ENCODE peak calls at places on chromosomes 13 and 19, in nine cellular contexts. G is ovary, I is brain microvascular endothelial cell, U is tibial artery, L is heart left ventricle, E is bronchial epithelial cell, Y is A549, B is AG04450, D is left lung. P is an unnamed sample.

GRCh38 chr13:113765241-113765910 is 6.3 kb downstream of the TMEM255B start:
- DNase-seq in G (no peak), I (no peak), U (no peak), L (no peak), E (no peak), Y (no peak), B (no peak), D (no peak), P (no peak)

GRCh38 chr13:41075034-41075433 is 13.7 kb downstream of the WBP4 start:
- DNase-seq in G (no peak), I (no peak), U (no peak), L (no peak), E (peak), Y (peak), B (no peak), D (no peak), P (peak)

GRCh38 chr13:69213331-69213850 is 894.2 kb upstream of the ATXN8OS start:
- DNase-seq in G (no peak), I (no peak), U (no peak), L (no peak), E (no peak), Y (no peak), B (no peak), D (no peak), P (no peak)

GRCh38 chr13:99955107-99955746 is 16.3 kb downstream of the ZIC5 start:
- DNase-seq in G (no peak), I (no peak), U (no peak), L (no peak), E (no peak), Y (no peak), B (no peak), D (no peak), P (no peak)

GRCh38 chr13:99356216-99357089 is 49.3 kb upstream of the GPR183 start:
- DNase-seq in G (peak), I (peak), U (peak), L (peak), E (peak), Y (no peak), B (peak), D (no peak), P (peak)

GRCh38 chr13:111337206-111337605 is 16.8 kb downstream of the TEX29 start:
- DNase-seq in G (no peak), I (peak), U (no peak), L (no peak), E (peak), Y (no peak), B (peak), D (no peak), P (peak)

GRCh38 chr13:34420975-34421719 is 520.9 kb upstream of the NBEA start:
- DNase-seq in G (no peak), I (no peak), U (no peak), L (no peak), E (peak), Y (no peak), B (no peak), D (no peak), P (no peak)

GRCh38 chr19:12804051-12804450 is 2.2 kb downstream of the THSD8 start:
- DNase-seq in G (peak), I (no peak), U (no peak), L (no peak), E (no peak), Y (no peak), B (no peak), D (no peak), P (no peak)

GRCh38 chr19:38270587-38271167 is 6.3 kb downstream of the SPINT2 start:
- DNase-seq in G (no peak), I (peak), U (no peak), L (no peak), E (no peak), Y (peak), B (no peak), D (no peak), P (peak)

GRCh38 chr19:39342647-39343305 is 555 bp downstream of the SAMD4B start:
- DNase-seq in G (peak), I (no peak), U (no peak), L (no peak), E (no peak), Y (no peak), B (no peak), D (peak), P (no peak)

GRCh38 chr13:29619995-29620394 is 24.5 kb upstream of the SLC7A1 start:
- DNase-seq in G (no peak), I (no peak), U (no peak), L (no peak), E (peak), Y (no peak), B (no peak), D (no peak), P (peak)

GRCh38 chr19:33903489-33903850 is 106.8 kb downstream of the KCTD15 start:
- DNase-seq in G (no peak), I (no peak), U (no peak), L (no peak), E (no peak), Y (no peak), B (no peak), D (no peak), P (no peak)

GRCh38 chr19:47310819-47311218 is 1.2 kb downstream of the C5AR1 start:
- DNase-seq in G (no peak), I (no peak), U (peak), L (peak), E (peak), Y (peak), B (no peak), D (peak), P (no peak)

GRCh38 chr13:98222081-98222554 is 45.0 kb upstream of the RNF113B start:
- DNase-seq in G (no peak), I (no peak), U (no peak), L (no peak), E (peak), Y (no peak), B (no peak), D (no peak), P (peak)

GRCh38 chr19:29263305-29264080 is 50.5 kb upstream of the UQCRFS1 start:
- DNase-seq in G (no peak), I (peak), U (peak), L (no peak), E (no peak), Y (peak), B (no peak), D (no peak), P (no peak)

GRCh38 chr19:28456708-28457320 is 756.1 kb downstream of the UQCRFS1 start:
- DNase-seq in G (no peak), I (no peak), U (no peak), L (no peak), E (no peak), Y (no peak), B (no peak), D (no peak), P (no peak)

GRCh38 chr19:39481229-39481545 is 549 bp downstream of the TIMM50 start:
- DNase-seq in G (no peak), I (no peak), U (no peak), L (no peak), E (peak), Y (no peak), B (no peak), D (no peak), P (no peak)

GRCh38 chr13:50208826-50209335 is 193.6 kb downstream of the KCNRG start:
- DNase-seq in G (no peak), I (peak), U (peak), L (peak), E (peak), Y (peak), B (peak), D (peak), P (peak)

GRCh38 chr13:78759704-78760103 is 100.7 kb upstream of the OBI1 start:
- DNase-seq in G (no peak), I (no peak), U (no peak), L (no peak), E (no peak), Y (no peak), B (no peak), D (no peak), P (no peak)

GRCh38 chr13:96426160-96426559 is 336.3 kb downstream of the HS6ST3 start:
- DNase-seq in G (no peak), I (no peak), U (no peak), L (no peak), E (no peak), Y (no peak), B (no peak), D (no peak), P (no peak)

GRCh38 chr13:97339989-97340361 is 94.0 kb upstream of the RAP2A start:
- DNase-seq in G (no peak), I (no peak), U (no peak), L (no peak), E (no peak), Y (no peak), B (no peak), D (no peak), P (no peak)

GRCh38 chr13:48518083-48518482 is 14.8 kb downstream of the RCBTB2 start:
- DNase-seq in G (no peak), I (no peak), U (no peak), L (no peak), E (no peak), Y (no peak), B (no peak), D (no peak), P (no peak)

GRCh38 chr19:30064021-30064699 is 122.1 kb downstream of the URI1 start:
- DNase-seq in G (no peak), I (no peak), U (no peak), L (no peak), E (no peak), Y (no peak), B (no peak), D (no peak), P (no peak)

GRCh38 chr19:14149509-14149994 is 13.2 kb upstream of the ASF1B start:
- DNase-seq in G (peak), I (no peak), U (peak), L (peak), E (peak), Y (no peak), B (no peak), D (peak), P (peak)

GRCh38 chr19:31478241-31478640 is 129.0 kb upstream of the TSHZ3 start:
- DNase-seq in G (no peak), I (no peak), U (no peak), L (no peak), E (no peak), Y (no peak), B (no peak), D (no peak), P (no peak)

GRCh38 chr13:101915333-101915732 is 462.9 kb downstream of the ITGBL1 start:
- DNase-seq in G (no peak), I (no peak), U (no peak), L (no peak), E (no peak), Y (no peak), B (no peak), D (no peak), P (no peak)

GRCh38 chr19:38941979-38942378 is 11.2 kb downstream of the MRPS12 start:
- DNase-seq in G (no peak), I (no peak), U (no peak), L (no peak), E (no peak), Y (no peak), B (no peak), D (no peak), P (no peak)

GRCh38 chr13:45851171-45851889 is at the start of gene SIAH3:
- DNase-seq in G (no peak), I (peak), U (no peak), L (no peak), E (peak), Y (no peak), B (no peak), D (no peak), P (no peak)
- H3K4me3 ChIP-seq in G (peak), I (peak), U (no peak), L (no peak), E (peak), Y (peak), B (no peak), D (no peak), P (peak)

GRCh38 chr13:74136089-74136658 is 2.0 kb upstream of the KLF12 start:
- DNase-seq in G (peak), I (peak), U (peak), L (peak), E (peak), Y (no peak), B (no peak), D (no peak), P (peak)
- TF ChIP-seq CTCF in G (no peak), I (peak), U (no peak), L (no peak), E (no peak), Y (no peak), B (peak), D (no peak), P (peak)

DNA sequence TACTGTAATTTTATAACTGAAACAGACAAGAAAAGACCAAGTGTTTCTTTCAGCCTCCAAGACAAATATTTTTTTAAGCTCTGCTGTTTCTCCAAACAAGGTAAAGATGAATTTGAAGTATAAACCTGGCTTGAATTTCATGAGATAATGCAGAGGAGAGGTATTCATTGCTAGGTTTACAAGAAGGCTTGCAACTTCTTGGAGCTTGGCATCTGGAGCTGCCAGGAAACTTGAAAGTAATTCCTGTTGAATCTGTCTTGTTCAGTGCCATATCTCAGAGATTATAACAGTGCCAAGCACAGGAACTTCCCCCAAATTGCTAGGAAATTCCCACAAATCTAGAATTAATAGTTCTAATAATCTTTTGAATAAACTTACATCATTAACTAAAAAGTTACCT is 70.9 kb downstream of the CDK8 start:
- DNase-seq in G (no peak), I (no peak), U (no peak), L (no peak), E (no peak), Y (no peak), B (no peak), D (no peak), P (peak)
- H3K4me3 ChIP-seq in G (no peak), I (no peak), U (no peak), L (no peak), E (no peak), Y (no peak), B (no peak), D (no peak), P (no peak)

DNA sequence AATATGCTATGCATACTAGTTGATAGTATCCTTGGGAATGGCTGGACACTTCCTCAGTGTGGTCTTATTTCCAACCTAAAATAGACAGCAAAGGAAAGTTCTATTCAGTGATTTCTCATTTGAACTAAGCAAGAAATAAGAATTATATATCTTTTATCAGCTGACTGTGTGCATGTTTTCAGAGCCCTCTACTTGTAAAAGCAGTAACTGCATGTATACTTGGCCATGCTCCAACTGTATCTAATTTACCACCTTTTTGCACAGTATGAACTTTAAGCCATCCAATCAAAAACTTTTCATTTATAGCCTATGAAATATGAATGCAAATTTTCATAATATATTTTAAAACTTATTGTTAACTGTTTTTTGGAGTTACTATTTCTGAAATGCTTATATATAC is 136.4 kb upstream of the PCDH9 start:
- DNase-seq in G (no peak), I (peak), U (no peak), L (no peak), E (peak), Y (no peak), B (no peak), D (no peak), P (peak)
- TF ChIP-seq CTCF in G (no peak), I (peak), U (no peak), L (no peak), E (no peak), Y (no peak), B (peak), D (no peak), P (peak)

DNA sequence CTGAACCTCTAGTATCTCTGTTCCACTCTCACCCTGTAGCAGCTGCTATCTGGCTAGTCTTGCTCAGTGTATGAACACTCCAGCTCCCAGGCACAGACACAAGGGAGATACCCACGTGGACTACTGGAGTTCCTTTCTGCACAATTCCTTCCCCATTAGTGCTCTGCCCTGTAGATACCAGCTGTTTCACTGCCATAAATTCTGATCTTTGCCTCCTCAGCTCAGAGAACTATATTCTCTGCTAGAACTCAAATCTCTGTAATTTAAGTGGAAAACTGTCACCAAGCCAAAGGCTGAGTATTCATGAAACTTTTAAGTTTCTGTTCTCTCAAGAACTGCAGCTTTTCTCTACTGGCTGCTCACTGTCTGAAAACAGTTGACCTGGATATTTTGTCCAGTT is 273.7 kb downstream of the DIAPH3 start:
- DNase-seq in G (no peak), I (no peak), U (no peak), L (no peak), E (no peak), Y (no peak), B (no peak), D (no peak), P (peak)
- H3K4me3 ChIP-seq in G (no peak), I (no peak), U (no peak), L (no peak), E (no peak), Y (no peak), B (no peak), D (no peak), P (no peak)

GRCh38 chr19:2291185-2291751 is 9.3 kb upstream of the PEAK3 start:
- DNase-seq in G (no peak), I (no peak), U (no peak), L (no peak), E (no peak), Y (no peak), B (no peak), D (no peak), P (no peak)
- TF ChIP-seq CTCF in G (no peak), I (no peak), U (no peak), L (no peak), E (no peak), Y (no peak), B (no peak), D (no peak), P (no peak)

GRCh38 chr13:28564030-28564429 is 69.1 kb upstream of the FLT1 start:
- DNase-seq in G (no peak), I (no peak), U (no peak), L (no peak), E (peak), Y (no peak), B (no peak), D (peak), P (no peak)

GRCh38 chr13:28566891-28567290 is 72.0 kb upstream of the FLT1 start:
- DNase-seq in G (no peak), I (no peak), U (no peak), L (no peak), E (no peak), Y (no peak), B (no peak), D (no peak), P (no peak)

GRCh38 chr13:28568286-28568685 is 73.4 kb upstream of the FLT1 start:
- DNase-seq in G (peak), I (no peak), U (peak), L (peak), E (no peak), Y (no peak), B (peak), D (peak), P (no peak)

GRCh38 chr13:28563609-28564008 is 68.7 kb upstream of the FLT1 start:
- DNase-seq in G (no peak), I (no peak), U (no peak), L (no peak), E (no peak), Y (no peak), B (no peak), D (no peak), P (no peak)

GRCh38 chr13:28566283-28566682 is 71.4 kb upstream of the FLT1 start:
- DNase-seq in G (no peak), I (no peak), U (no peak), L (no peak), E (no peak), Y (no peak), B (no peak), D (no peak), P (no peak)
- H3K4me3 ChIP-seq in G (no peak), I (no peak), U (no peak), L (no peak), E (no peak), Y (no peak), B (no peak), D (no peak), P (no peak)

DNA sequence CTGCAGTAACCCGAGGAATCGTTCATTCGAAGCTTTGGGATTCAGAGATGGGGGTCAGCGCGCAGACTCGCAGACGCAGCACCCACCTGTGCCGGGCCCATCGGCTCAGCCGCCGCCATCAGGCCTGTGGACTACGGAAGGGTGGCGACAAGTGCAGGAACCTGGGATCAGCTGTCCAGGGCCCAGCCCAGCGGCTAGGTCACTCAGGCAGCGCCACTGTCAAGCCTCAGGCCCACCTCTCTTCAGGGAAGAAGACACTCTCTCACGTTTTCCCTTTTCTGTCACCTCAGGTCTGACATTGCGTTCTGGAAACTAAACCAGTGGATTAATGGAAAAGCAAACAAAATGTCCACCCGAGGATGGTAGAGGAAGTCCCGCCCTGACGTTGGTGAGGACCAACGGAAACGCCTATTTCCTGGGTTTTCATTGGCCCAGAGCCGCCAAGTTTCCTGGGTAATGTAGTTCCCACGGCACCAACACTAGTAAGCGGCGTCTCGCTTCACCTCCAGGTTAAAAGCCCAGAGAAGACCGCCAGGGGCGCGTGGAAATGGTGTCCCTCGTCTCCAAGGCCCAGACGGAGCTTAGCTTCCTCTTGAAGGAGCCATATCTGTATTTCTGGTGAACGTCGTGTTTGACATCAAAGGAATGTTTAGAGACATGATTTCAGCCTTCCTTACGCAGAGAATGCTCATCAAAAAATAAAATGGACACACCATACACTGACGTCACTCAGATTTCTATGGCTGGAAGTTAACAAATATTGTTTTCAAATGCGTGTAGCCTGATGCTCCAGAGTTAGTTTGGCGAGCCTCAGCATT is at the start of gene ZNF772:
- DNase-seq in G (peak), I (peak), U (peak), L (peak), E (peak), Y (peak), B (peak), D (peak), P (peak)
- TF ChIP-seq CTCF in G (peak), I (peak), U (peak), L (peak), E (peak), Y (no peak), B (peak), D (peak), P (peak)

DNA sequence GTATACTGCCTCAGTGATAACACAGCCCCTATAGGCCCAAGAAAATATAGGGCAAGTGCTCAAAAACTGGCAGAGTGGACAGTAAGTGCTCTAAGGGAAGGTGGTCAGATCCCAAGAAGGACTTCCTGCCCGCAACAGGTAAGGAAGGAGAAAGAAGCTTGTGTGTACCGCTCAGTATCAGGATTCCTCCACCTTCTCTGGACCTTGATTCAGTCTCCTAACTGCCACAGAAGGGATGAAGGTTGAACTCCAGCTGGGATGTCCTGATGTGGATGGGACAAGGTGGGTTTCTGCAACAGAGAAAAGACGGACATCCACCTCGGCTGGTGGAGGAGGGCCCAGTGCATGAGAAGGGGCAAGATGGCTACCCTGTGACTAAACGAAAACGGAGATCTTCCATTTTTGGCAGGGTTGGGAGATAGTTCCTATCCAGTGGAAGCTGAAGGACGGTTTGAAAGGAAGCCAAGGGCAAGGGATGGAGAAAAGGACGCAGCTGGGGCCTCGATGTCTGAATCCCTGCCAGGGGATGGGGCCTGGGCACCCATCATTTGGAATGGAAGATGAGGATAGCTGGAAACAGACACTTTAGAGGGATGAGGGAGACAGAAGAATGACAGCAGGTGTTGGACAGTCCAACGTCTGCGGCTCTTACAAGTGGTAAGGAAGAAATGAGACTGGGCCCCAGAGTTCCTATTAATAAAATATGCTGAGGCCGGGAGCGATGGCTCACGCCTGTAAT is 1.3 kb upstream of the ATF5 start:
- DNase-seq in G (no peak), I (no peak), U (no peak), L (no peak), E (no peak), Y (no peak), B (no peak), D (no peak), P (no peak)
- H3K4me3 ChIP-seq in G (no peak), I (peak), U (no peak), L (no peak), E (no peak), Y (peak), B (peak), D (no peak), P (no peak)